ENCODE peak calls at places on chromosome 7, in five cellular contexts. One of them, this sample, is unnamed.

GRCh38 chr7:145474287-145474686 is 638.4 kb upstream of the TPK1 start:
- DNase-seq in IMR-90: no peak
- DNase-seq in HepG2: no peak
- DNase-seq in GM12878: no peak
- DNase-seq in SK-N-SH: no peak
- DNase-seq in this sample: no peak

GRCh38 chr7:5495581-5496375 is 72.1 kb upstream of the TNRC18 start:
- DNase-seq in IMR-90: no peak
- DNase-seq in HepG2: no peak
- DNase-seq in GM12878: no peak
- DNase-seq in SK-N-SH: no peak
- DNase-seq in this sample: no peak

GRCh38 chr7:132655071-132655761 is 78.9 kb upstream of the PLXNA4 start:
- DNase-seq in IMR-90: no peak
- DNase-seq in HepG2: no peak
- DNase-seq in GM12878: no peak
- DNase-seq in SK-N-SH: no peak
- DNase-seq in this sample: no peak

GRCh38 chr7:98687331-98687863 is 70.3 kb downstream of the NPTX2 start:
- DNase-seq in IMR-90: no peak
- DNase-seq in HepG2: no peak
- DNase-seq in GM12878: no peak
- DNase-seq in SK-N-SH: peak
- DNase-seq in this sample: no peak

GRCh38 chr7:25376207-25376606 is 147.9 kb upstream of the NPVF start:
- DNase-seq in IMR-90: no peak
- DNase-seq in HepG2: no peak
- DNase-seq in GM12878: no peak
- DNase-seq in SK-N-SH: no peak
- DNase-seq in this sample: no peak

GRCh38 chr7:151078233-151079040 is 2.2 kb downstream of the FASTK start:
- DNase-seq in IMR-90: no peak
- DNase-seq in HepG2: no peak
- DNase-seq in GM12878: no peak
- DNase-seq in SK-N-SH: no peak
- DNase-seq in this sample: no peak

GRCh38 chr7:29005829-29006228 is 47.7 kb upstream of the TRIL start:
- DNase-seq in IMR-90: peak
- DNase-seq in HepG2: peak
- DNase-seq in GM12878: no peak
- DNase-seq in SK-N-SH: no peak
- DNase-seq in this sample: no peak

GRCh38 chr7:133434246-133434865 is 181.5 kb downstream of the EXOC4 start:
- DNase-seq in IMR-90: peak
- DNase-seq in HepG2: peak
- DNase-seq in GM12878: no peak
- DNase-seq in SK-N-SH: peak
- DNase-seq in this sample: peak

GRCh38 chr7:1529383-1530116 is 952 bp upstream of the MAFK start:
- DNase-seq in IMR-90: no peak
- DNase-seq in HepG2: no peak
- DNase-seq in GM12878: no peak
- DNase-seq in SK-N-SH: no peak
- DNase-seq in this sample: no peak

GRCh38 chr7:136956232-136956631 is 87.8 kb downstream of the CHRM2 start:
- DNase-seq in IMR-90: peak
- DNase-seq in HepG2: no peak
- DNase-seq in GM12878: no peak
- DNase-seq in SK-N-SH: no peak
- DNase-seq in this sample: no peak

GRCh38 chr7:119219663-119220062 is 995.2 kb downstream of the ANKRD7 start:
- DNase-seq in IMR-90: no peak
- DNase-seq in HepG2: no peak
- DNase-seq in GM12878: no peak
- DNase-seq in SK-N-SH: no peak
- DNase-seq in this sample: no peak

GRCh38 chr7:1160665-1161010 is 642 bp upstream of the ZFAND2A start:
- DNase-seq in IMR-90: no peak
- DNase-seq in HepG2: peak
- DNase-seq in GM12878: no peak
- DNase-seq in SK-N-SH: peak
- DNase-seq in this sample: peak

GRCh38 chr7:52285689-52286088 is 749.7 kb upstream of the POM121L12 start:
- DNase-seq in IMR-90: no peak
- DNase-seq in HepG2: no peak
- DNase-seq in GM12878: no peak
- DNase-seq in SK-N-SH: no peak
- DNase-seq in this sample: no peak

GRCh38 chr7:80078159-80078731 is 56.4 kb upstream of the GNAI1 start:
- DNase-seq in IMR-90: peak
- DNase-seq in HepG2: no peak
- DNase-seq in GM12878: no peak
- DNase-seq in SK-N-SH: no peak
- DNase-seq in this sample: no peak

GRCh38 chr7:2760098-2760889 is 72.3 kb downstream of the AMZ1 start:
- DNase-seq in IMR-90: peak
- DNase-seq in HepG2: peak
- DNase-seq in GM12878: no peak
- DNase-seq in SK-N-SH: peak
- DNase-seq in this sample: peak
- TF ChIP-seq MXI1 in IMR-90: no peak
- TF ChIP-seq MXI1 in HepG2: no peak
- TF ChIP-seq MXI1 in GM12878: no peak
- TF ChIP-seq MXI1 in SK-N-SH: peak
- TF ChIP-seq MXI1 in this sample: no peak

GRCh38 chr7:104137971-104138370 is 69.8 kb downstream of the ORC5 start:
- DNase-seq in IMR-90: peak
- DNase-seq in HepG2: no peak
- DNase-seq in GM12878: no peak
- DNase-seq in SK-N-SH: no peak
- DNase-seq in this sample: no peak

GRCh38 chr7:104137511-104137910 is 70.3 kb downstream of the ORC5 start:
- DNase-seq in IMR-90: no peak
- DNase-seq in HepG2: no peak
- DNase-seq in GM12878: no peak
- DNase-seq in SK-N-SH: no peak
- DNase-seq in this sample: no peak

GRCh38 chr7:104136981-104137380 is 70.8 kb downstream of the ORC5 start:
- DNase-seq in IMR-90: no peak
- DNase-seq in HepG2: no peak
- DNase-seq in GM12878: no peak
- DNase-seq in SK-N-SH: no peak
- DNase-seq in this sample: no peak

GRCh38 chr7:104135760-104136558 is 71.9 kb downstream of the ORC5 start:
- DNase-seq in IMR-90: no peak
- DNase-seq in HepG2: no peak
- DNase-seq in GM12878: no peak
- DNase-seq in SK-N-SH: no peak
- DNase-seq in this sample: no peak

GRCh38 chr7:104136561-104136960 is 71.3 kb downstream of the ORC5 start:
- DNase-seq in IMR-90: no peak
- DNase-seq in HepG2: no peak
- DNase-seq in GM12878: no peak
- DNase-seq in SK-N-SH: no peak
- DNase-seq in this sample: no peak
- TF ChIP-seq MXI1 in IMR-90: no peak
- TF ChIP-seq MXI1 in HepG2: no peak
- TF ChIP-seq MXI1 in GM12878: no peak
- TF ChIP-seq MXI1 in SK-N-SH: no peak
- TF ChIP-seq MXI1 in this sample: no peak

GRCh38 chr7:106283831-106284515 is 810 bp downstream of the NAMPT start:
- DNase-seq in IMR-90: peak
- DNase-seq in HepG2: peak
- DNase-seq in GM12878: no peak
- DNase-seq in SK-N-SH: no peak
- DNase-seq in this sample: peak
- TF ChIP-seq MXI1 in IMR-90: peak
- TF ChIP-seq MXI1 in HepG2: no peak
- TF ChIP-seq MXI1 in GM12878: peak
- TF ChIP-seq MXI1 in SK-N-SH: peak
- TF ChIP-seq MXI1 in this sample: peak

GRCh38 chr7:18354108-18354507 is 141.4 kb upstream of the HDAC9 start:
- DNase-seq in IMR-90: no peak
- DNase-seq in HepG2: no peak
- DNase-seq in GM12878: no peak
- DNase-seq in SK-N-SH: no peak
- DNase-seq in this sample: no peak

GRCh38 chr7:18354686-18355085 is 140.9 kb upstream of the HDAC9 start:
- DNase-seq in IMR-90: peak
- DNase-seq in HepG2: no peak
- DNase-seq in GM12878: no peak
- DNase-seq in SK-N-SH: no peak
- DNase-seq in this sample: no peak

GRCh38 chr7:18352339-18353255 is 143.0 kb upstream of the HDAC9 start:
- DNase-seq in IMR-90: peak
- DNase-seq in HepG2: peak
- DNase-seq in GM12878: no peak
- DNase-seq in SK-N-SH: peak
- DNase-seq in this sample: peak

GRCh38 chr7:18357691-18358090 is 137.9 kb upstream of the HDAC9 start:
- DNase-seq in IMR-90: peak
- DNase-seq in HepG2: no peak
- DNase-seq in GM12878: no peak
- DNase-seq in SK-N-SH: no peak
- DNase-seq in this sample: peak

GRCh38 chr7:18356195-18356645 is 139.3 kb upstream of the HDAC9 start:
- DNase-seq in IMR-90: peak
- DNase-seq in HepG2: peak
- DNase-seq in GM12878: no peak
- DNase-seq in SK-N-SH: peak
- DNase-seq in this sample: peak
- TF ChIP-seq MXI1 in IMR-90: no peak
- TF ChIP-seq MXI1 in HepG2: no peak
- TF ChIP-seq MXI1 in GM12878: no peak
- TF ChIP-seq MXI1 in SK-N-SH: no peak
- TF ChIP-seq MXI1 in this sample: no peak

DNA sequence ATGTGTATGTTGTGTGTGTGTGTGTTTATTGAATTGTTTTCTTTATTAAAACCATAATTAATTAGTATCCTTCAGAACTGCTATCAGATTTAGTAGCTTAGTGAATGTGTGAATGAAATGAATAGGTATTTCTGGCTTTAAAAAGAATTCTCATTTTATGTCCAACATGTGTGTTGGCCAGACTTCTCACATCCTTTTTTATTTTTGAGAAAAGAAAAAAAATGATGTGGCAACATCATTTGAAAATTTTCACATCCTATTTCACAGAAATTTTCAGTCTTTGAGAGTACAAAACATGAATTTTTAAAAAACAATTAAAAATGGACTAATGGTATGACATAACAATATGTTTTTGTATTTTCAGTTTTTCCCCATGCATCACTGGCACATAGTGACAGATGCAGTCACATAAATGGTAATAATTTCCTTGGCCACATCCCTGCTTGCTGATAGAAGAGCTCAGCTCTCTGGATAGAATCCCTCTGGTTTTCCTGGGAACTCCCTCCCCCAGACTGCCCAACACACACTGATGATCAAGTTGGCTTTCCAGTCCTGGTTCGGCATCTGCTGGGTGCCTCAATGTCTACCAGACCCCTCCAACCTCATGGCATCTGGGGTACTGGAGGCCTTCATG is 188.5 kb upstream of the AGR3 start:
- DNase-seq in IMR-90: no peak
- DNase-seq in HepG2: no peak
- DNase-seq in GM12878: no peak
- DNase-seq in SK-N-SH: no peak
- DNase-seq in this sample: no peak
- TF ChIP-seq MXI1 in IMR-90: no peak
- TF ChIP-seq MXI1 in HepG2: no peak
- TF ChIP-seq MXI1 in GM12878: no peak
- TF ChIP-seq MXI1 in SK-N-SH: no peak
- TF ChIP-seq MXI1 in this sample: no peak

GRCh38 chr7:39894904-39895303 is 55.2 kb upstream of the CDK13 start:
- DNase-seq in IMR-90: peak
- DNase-seq in HepG2: no peak
- DNase-seq in GM12878: no peak
- DNase-seq in SK-N-SH: no peak
- DNase-seq in this sample: no peak
- TF ChIP-seq MXI1 in IMR-90: no peak
- TF ChIP-seq MXI1 in HepG2: no peak
- TF ChIP-seq MXI1 in GM12878: no peak
- TF ChIP-seq MXI1 in SK-N-SH: no peak
- TF ChIP-seq MXI1 in this sample: no peak